ENCODE peak calls at places on chromosomes 13 and 19, in seven cellular contexts. T, Q, V, M, E, H and D are unnamed samples.

GRCh38 chr19:7789447-7789846 is 26.4 kb downstream of the CLEC4M start:
- DNase-seq in M (peak; percentile 79), E (no peak), V (no peak), H (no peak), T (no peak), Q (peak; percentile 39), D (no peak)

GRCh38 chr13:108218044-108218974 is at the start of gene ABHD13:
- DNase-seq in T (peak; percentile 94), H (peak; percentile 94), E (peak; percentile 84), M (peak; percentile 95), Q (peak; percentile 94), V (peak; percentile 95), D (peak; percentile 96)

GRCh38 chr13:102816633-102817032 is 17.7 kb downstream of the BIVM start:
- DNase-seq in E (no peak), Q (no peak), M (no peak), H (no peak), T (peak; percentile 30), V (no peak), D (no peak)

GRCh38 chr19:8212212-8212611 is 3.0 kb downstream of the CERS4 start:
- DNase-seq in Q (no peak), H (no peak), E (no peak), V (no peak), T (no peak), M (no peak), D (no peak)

GRCh38 chr19:55014714-55015113 is 23.4 kb downstream of the GP6 start:
- DNase-seq in Q (no peak), T (no peak), M (no peak), H (peak; percentile 35), E (no peak), V (peak; percentile 25), D (no peak)

GRCh38 chr19:39196320-39196719 is 444 bp upstream of the NCCRP1 start:
- DNase-seq in H (no peak), V (no peak), Q (peak; percentile 77), E (no peak), T (no peak), M (no peak), D (no peak)

GRCh38 chr13:104286566-104287290 is 1220.5 kb upstream of the SLC10A2 start:
- DNase-seq in H (peak; percentile 16), T (no peak), M (peak; percentile 33), V (peak; percentile 8), E (no peak), Q (peak; percentile 46), D (no peak)

GRCh38 chr13:24274452-24274971 is 34.9 kb upstream of the C1QTNF9 start:
- DNase-seq in V (no peak), E (no peak), H (no peak), M (no peak), T (no peak), Q (no peak), D (no peak)

GRCh38 chr13:101447852-101448251 is 4.6 kb upstream of the ITGBL1 start:
- DNase-seq in Q (no peak), H (no peak), M (no peak), E (no peak), T (no peak), V (no peak), D (no peak)

GRCh38 chr19:33406521-33407139 is 33.1 kb downstream of the CEBPG start:
- DNase-seq in H (peak; percentile 33), V (peak; percentile 73), T (peak; percentile 55), M (peak; percentile 83), E (peak; percentile 32), Q (peak; percentile 84), D (peak; percentile 79)

GRCh38 chr13:48304132-48304876 is 753 bp downstream of the RB1 start:
- DNase-seq in T (peak; percentile 70), V (peak; percentile 29), M (no peak), H (peak; percentile 31), E (no peak), Q (peak; percentile 59), D (peak; percentile 58)

GRCh38 chr13:47903836-47904235 is 97.2 kb downstream of the SUCLA2 start:
- DNase-seq in E (no peak), Q (no peak), V (peak; percentile 26), H (no peak), M (no peak), T (peak; percentile 78), D (no peak)

GRCh38 chr13:90003566-90003965 is 1343.9 kb upstream of the MIR17HG start:
- DNase-seq in Q (no peak), E (no peak), M (no peak), H (no peak), T (no peak), V (no peak), D (no peak)

GRCh38 chr19:10478903-10479384 is 24.2 kb downstream of the KEAP1 start:
- DNase-seq in M (peak; percentile 98), E (peak; percentile 80), Q (peak; percentile 92), H (no peak), V (peak; percentile 59), T (peak; percentile 93), D (peak; percentile 71)

GRCh38 chr19:13637664-13638063 is 126.7 kb upstream of the MRI1 start:
- DNase-seq in V (peak; percentile 90), E (peak; percentile 32), T (peak; percentile 76), Q (no peak), H (no peak), M (no peak), D (no peak)

GRCh38 chr19:7986321-7987083 is 18.9 kb downstream of the ELAVL1 start:
- DNase-seq in H (no peak), E (no peak), V (peak; percentile 94), Q (no peak), M (no peak), T (peak; percentile 79), D (no peak)

GRCh38 chr19:18419699-18420460 is 682 bp downstream of the SSBP4 start:
- DNase-seq in E (no peak), T (peak; percentile 59), M (peak; percentile 55), Q (peak; percentile 62), H (no peak), V (peak; percentile 35), D (peak; percentile 78)

GRCh38 chr13:98173431-98173921 is 3.6 kb downstream of the RNF113B start:
- DNase-seq in T (peak; percentile 93), E (peak; percentile 29), Q (peak; percentile 28), V (peak; percentile 18), M (peak; percentile 71), H (no peak), D (peak; percentile 23)

GRCh38 chr19:37905936-37906867 is at the start of gene WDR87:
- DNase-seq in H (peak; percentile 44), Q (peak; percentile 96), T (peak; percentile 24), V (peak; percentile 49), E (no peak), M (peak; percentile 94), D (peak; percentile 77)

GRCh38 chr19:8512115-8512967 is 1.6 kb downstream of the ZNF414 start:
- DNase-seq in M (peak; percentile 85), H (no peak), Q (peak; percentile 33), T (peak; percentile 50), E (peak; percentile 67), V (peak; percentile 61), D (no peak)

GRCh38 chr19:33199441-33200265 is 5.5 kb downstream of the LRP3 start:
- DNase-seq in H (no peak), E (no peak), T (peak; percentile 14), Q (no peak), M (no peak), V (no peak), D (no peak)

GRCh38 chr13:36432106-36432544 is at the start of gene CCNA1:
- DNase-seq in T (peak; percentile 21), V (peak; percentile 46), H (no peak), M (peak; percentile 97), E (no peak), Q (peak; percentile 92), D (peak; percentile 30)

GRCh38 chr13:36431204-36432105 is 840 bp upstream of the CCNA1 start:
- DNase-seq in H (no peak), E (no peak), M (peak; percentile 45), V (no peak), Q (peak; percentile 46), T (peak; percentile 39), D (peak; percentile 48)

GRCh38 chr13:36428083-36428482 is 4.2 kb upstream of the CCNA1 start:
- DNase-seq in Q (no peak), T (peak; percentile 10), V (peak; percentile 91), H (no peak), M (no peak), E (no peak), D (no peak)

GRCh38 chr13:36430247-36431203 is 1.8 kb upstream of the CCNA1 start:
- DNase-seq in Q (peak; percentile 57), V (no peak), M (peak; percentile 73), T (peak; percentile 13), E (no peak), H (no peak), D (no peak)
- TF ChIP-seq EZH2 in Q (peak; percentile 80), V (no peak), M (peak; percentile 51), T (peak; percentile 95), E (no peak), H (no peak), D (peak; percentile 73)

DNA sequence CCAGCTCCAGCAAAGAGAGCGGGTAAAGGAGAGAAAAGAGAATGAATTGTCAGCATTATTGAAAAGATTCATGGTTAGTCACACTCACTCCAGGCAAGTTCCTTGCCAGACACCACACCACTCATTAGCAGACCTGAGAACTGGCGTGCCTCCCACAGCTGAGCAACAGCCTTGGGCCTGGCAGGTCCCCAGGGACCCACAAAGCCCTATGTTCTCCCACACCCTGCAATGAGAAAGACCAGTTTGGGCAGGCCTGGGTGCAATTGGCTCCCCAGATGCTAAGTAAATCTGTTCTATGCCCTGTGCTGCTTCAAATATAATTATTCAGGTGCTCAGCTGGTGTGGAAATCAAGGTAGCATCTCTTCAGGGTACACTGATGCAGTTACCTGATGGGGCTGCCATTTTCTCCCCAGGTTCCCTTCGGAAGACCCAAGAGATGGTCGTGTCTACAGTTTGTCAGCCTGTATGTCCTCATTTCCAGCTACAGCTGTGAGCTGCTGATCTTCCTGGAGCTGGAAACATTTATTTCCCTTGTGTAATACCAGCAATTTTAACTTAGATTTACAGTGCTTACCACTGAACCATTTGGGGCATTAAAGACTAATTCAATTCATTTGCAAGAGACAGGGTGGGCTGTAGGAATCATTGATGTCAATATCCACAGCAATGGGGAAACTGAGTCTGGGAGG is 405.0 kb downstream of the COG6 start:
- DNase-seq in V (peak; percentile 60), Q (no peak), E (no peak), T (peak; percentile 96), H (no peak), M (no peak), D (no peak)
- TF ChIP-seq EZH2phosphoT487 in V (no peak), Q (no peak), E (no peak), T (no peak), H (no peak), M (no peak), D (no peak)

DNA sequence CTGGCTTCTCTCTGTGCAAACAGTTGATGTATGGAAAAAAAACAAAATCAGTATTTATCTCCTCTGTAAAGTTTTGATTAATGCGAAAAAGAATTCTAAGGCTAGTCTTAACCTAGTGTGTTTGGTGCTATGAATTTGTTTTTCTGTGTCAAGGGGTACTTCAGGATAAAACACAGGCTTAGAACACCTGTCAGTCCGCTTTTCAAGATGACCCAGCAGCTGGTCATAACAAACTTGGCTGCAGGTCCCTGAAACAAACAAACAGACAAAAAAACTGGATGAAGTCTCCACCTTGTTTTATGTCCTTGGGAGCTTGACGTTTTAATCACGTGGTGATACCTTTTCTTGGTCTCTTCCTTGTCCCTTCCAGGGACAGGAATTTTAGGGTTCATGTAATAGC is 689.3 kb downstream of the UQCRFS1 start:
- DNase-seq in T (no peak), M (no peak), H (no peak), Q (no peak), E (no peak), V (no peak), D (no peak)
- H3K79me2 ChIP-seq in T (no peaks in the 10 kb centered on the region), M (no peaks in the 10 kb centered on the region), H (peaks cover 25% of the 10 kb centered on the region), Q (no peaks in the 10 kb centered on the region), E (no peaks in the 10 kb centered on the region), V (no peaks in the 10 kb centered on the region), D (no peaks in the 10 kb centered on the region)

GRCh38 chr19:41940443-41941409 is 12.5 kb upstream of the ERFL start:
- DNase-seq in T (peak; percentile 52), E (no peak), M (peak; percentile 17), V (no peak), Q (no peak), H (no peak), D (no peak)
- TF ChIP-seq EZH2 in T (no peak), E (no peak), M (peak; percentile 55), V (no peak), Q (peak; percentile 90), H (no peak), D (no peak)